ENCODE peak calls at places on chromosomes 4 and X, in five cellular contexts. J is heart left ventricle; B is psoas muscle; M is CD8-positive, alpha-beta memory T cell; C is body of pancreas. H is an unnamed sample.

GRCh38 chr4:140163029-140163810 is 9.2 kb upstream of the MAML3 start:
- DNase-seq in J (no peak), B (peak; percentile 16), M (no peak), C (no peak), H (peak; percentile 63)

GRCh38 chr4:16767861-16768260 is 130.6 kb downstream of the LDB2 start:
- DNase-seq in J (no peak), B (no peak), M (no peak), C (no peak), H (no peak)

GRCh38 chr4:138826754-138827153 is 188.8 kb upstream of the NOCT start:
- DNase-seq in J (no peak), B (no peak), M (no peak), C (no peak), H (no peak)

GRCh38 chr4:74054483-74055032 is 16.1 kb upstream of the CXCL3 start:
- DNase-seq in J (no peak), B (no peak), M (no peak), C (no peak), H (no peak)

GRCh38 chrX:53732797-53733196 is 46.3 kb upstream of the HUWE1 start:
- DNase-seq in J (no peak), B (no peak), M (no peak), C (no peak), H (no peak)

GRCh38 chrX:117839544-117839943 is 277.1 kb downstream of the KLHL13 start:
- DNase-seq in J (no peak), B (no peak), M (no peak), C (no peak), H (no peak)

GRCh38 chr4:123452585-123452984 is 56.0 kb downstream of the SPRY1 start:
- DNase-seq in J (peak; percentile 46), B (peak; percentile 38), M (no peak), C (peak; percentile 74), H (no peak)

GRCh38 chr4:114286275-114286674 is 306.8 kb upstream of the ARSJ start:
- DNase-seq in J (no peak), B (no peak), M (no peak), C (no peak), H (no peak)

GRCh38 chr4:82431026-82431745 is 796 bp downstream of the ENOPH1 start:
- DNase-seq in J (peak; percentile 28), B (peak; percentile 14), M (peak; percentile 26), C (peak; percentile 54), H (peak; percentile 34)

GRCh38 chr4:173013232-173013932 is 155.2 kb upstream of the GALNT7 start:
- DNase-seq in J (no peak), B (no peak), M (peak; percentile 13), C (peak; percentile 34), H (peak; percentile 32)

GRCh38 chrX:118528089-118528753 is 32.6 kb downstream of the DOCK11 start:
- DNase-seq in J (no peak), B (no peak), M (peak; percentile 43), C (no peak), H (no peak)

GRCh38 chr4:86848136-86848535 is 1.0 kb downstream of the SLC10A6 start:
- DNase-seq in J (no peak), B (no peak), M (no peak), C (no peak), H (no peak)

GRCh38 chrX:133859860-133860259 is 125.5 kb downstream of the GPC3 start:
- DNase-seq in J (no peak), B (no peak), M (no peak), C (no peak), H (no peak)

GRCh38 chr4:186200436-186201409 is 9.4 kb downstream of the CYP4V2 start:
- DNase-seq in J (no peak), B (no peak), M (no peak), C (no peak), H (no peak)

GRCh38 chr4:4302416-4302815 is 12.4 kb downstream of the ZBTB49 start:
- DNase-seq in J (no peak), B (no peak), M (no peak), C (no peak), H (no peak)

GRCh38 chr4:6253961-6254360 is 15.7 kb upstream of the WFS1 start:
- DNase-seq in J (no peak), B (no peak), M (no peak), C (no peak), H (no peak)

GRCh38 chrX:131895002-131895401 is 128.1 kb upstream of the STK26 start:
- DNase-seq in J (no peak), B (no peak), M (no peak), C (no peak), H (no peak)

GRCh38 chr4:25993564-25994185 is 79.7 kb downstream of the SMIM20 start:
- DNase-seq in J (peak; percentile 67), B (peak; percentile 27), M (no peak), C (no peak), H (no peak)

DNA sequence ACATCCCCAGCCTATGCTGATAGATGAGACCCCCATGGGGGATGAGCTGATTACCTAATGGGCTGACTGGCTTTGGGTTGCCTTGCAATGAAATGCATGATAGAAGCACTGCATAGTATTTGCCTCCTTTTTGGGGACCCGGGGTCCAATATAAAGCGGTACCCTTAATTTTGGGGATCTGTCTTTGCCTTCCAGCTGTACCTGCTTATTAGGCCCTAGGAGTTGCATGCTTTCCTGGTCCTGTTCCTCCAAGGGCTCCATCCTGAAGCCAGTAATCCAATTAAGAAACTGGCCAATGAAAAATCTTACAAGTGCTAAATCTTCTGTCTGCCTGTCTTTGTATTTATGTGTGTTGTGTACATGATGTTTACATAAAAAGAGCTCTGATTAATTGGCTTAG is 791.6 kb downstream of the TRIML1 start:
- DNase-seq in J (no peak), B (no peak), M (no peak), C (no peak), H (no peak)
- H3K4me1 ChIP-seq in J (no peaks in the 10 kb centered on the region), B (no peaks in the 10 kb centered on the region), M (no peaks in the 10 kb centered on the region), C (no peaks in the 10 kb centered on the region), H (no peaks in the 10 kb centered on the region)

GRCh38 chrX:40106677-40107290 is 9.0 kb upstream of the BCOR start:
- DNase-seq in J (no peak), B (no peak), M (no peak), C (no peak), H (no peak)
- H3K4me1 ChIP-seq in J (peaks cover 8% of the 10 kb centered on the region), B (peaks cover 23% of the 10 kb centered on the region), M (peaks cover 4% of the 10 kb centered on the region), C (peaks cover 40% of the 10 kb centered on the region), H (peaks cover 1% of the 10 kb centered on the region)

DNA sequence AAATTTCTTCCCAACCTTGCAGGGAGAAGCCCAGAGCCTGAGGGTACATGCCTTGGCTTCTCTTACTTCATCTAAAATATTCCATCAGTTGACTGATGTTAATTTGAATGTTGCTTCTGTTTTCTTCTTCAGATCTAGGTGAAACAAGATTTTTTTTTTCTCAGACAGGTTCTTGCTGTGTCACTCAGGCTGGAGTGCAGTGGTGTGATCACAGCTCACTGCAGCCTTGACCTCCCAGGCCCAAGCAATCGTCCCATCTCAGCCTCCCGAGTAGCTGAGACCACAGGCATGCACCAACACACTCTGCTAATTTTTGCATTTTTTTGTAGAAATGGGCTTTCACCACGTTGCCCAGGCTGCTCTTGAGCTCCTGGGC is 62.1 kb upstream of the KLF3 start:
- DNase-seq in J (no peak), B (no peak), M (no peak), C (no peak), H (no peak)
- H3K4me1 ChIP-seq in J (no peaks in the 10 kb centered on the region), B (peaks cover 30% of the 10 kb centered on the region), M (peaks cover 11% of the 10 kb centered on the region), C (no peaks in the 10 kb centered on the region), H (no peaks in the 10 kb centered on the region)

GRCh38 chr4:2808001-2808400 is 15.1 kb downstream of the SH3BP2 start:
- DNase-seq in J (no peak), B (no peak), M (no peak), C (no peak), H (no peak)
- H3K4me1 ChIP-seq in J (peaks cover 75% of the 10 kb centered on the region), B (peaks cover 57% of the 10 kb centered on the region), M (peaks cover 14% of the 10 kb centered on the region), C (peaks cover 31% of the 10 kb centered on the region), H (peaks cover 26% of the 10 kb centered on the region)

GRCh38 chr4:118335774-118336173 is 17.0 kb downstream of the PRSS12 start:
- DNase-seq in J (no peak), B (no peak), M (no peak), C (no peak), H (no peak)

GRCh38 chr4:118340109-118340508 is 12.7 kb downstream of the PRSS12 start:
- DNase-seq in J (no peak), B (no peak), M (no peak), C (no peak), H (no peak)

GRCh38 chr4:118338981-118339765 is 13.6 kb downstream of the PRSS12 start:
- DNase-seq in J (no peak), B (no peak), M (no peak), C (no peak), H (no peak)

GRCh38 chr4:118337954-118338353 is 14.8 kb downstream of the PRSS12 start:
- DNase-seq in J (no peak), B (no peak), M (no peak), C (no peak), H (no peak)

GRCh38 chr4:118338518-118338917 is 14.3 kb downstream of the PRSS12 start:
- DNase-seq in J (no peak), B (no peak), M (no peak), C (no peak), H (no peak)
- H3K4me1 ChIP-seq in J (no peaks in the 10 kb centered on the region), B (no peaks in the 10 kb centered on the region), M (no peaks in the 10 kb centered on the region), C (peaks cover 33% of the 10 kb centered on the region), H (no peaks in the 10 kb centered on the region)

GRCh38 chr4:13963601-13964000 is 336.1 kb upstream of the BOD1L1 start:
- DNase-seq in J (no peak), B (no peak), M (no peak), C (no peak), H (no peak)
- H3K4me1 ChIP-seq in J (no peaks in the 10 kb centered on the region), B (no peaks in the 10 kb centered on the region), M (no peaks in the 10 kb centered on the region), C (no peaks in the 10 kb centered on the region), H (no peaks in the 10 kb centered on the region)

GRCh38 chr4:78779280-78779679 is 3.1 kb downstream of the BMP2K start:
- DNase-seq in J (no peak), B (no peak), M (no peak), C (no peak), H (no peak)
- H3K4me1 ChIP-seq in J (peaks cover 31% of the 10 kb centered on the region), B (peaks cover 63% of the 10 kb centered on the region), M (peaks cover 30% of the 10 kb centered on the region), C (peaks cover 30% of the 10 kb centered on the region), H (peaks cover 4% of the 10 kb centered on the region)

DNA sequence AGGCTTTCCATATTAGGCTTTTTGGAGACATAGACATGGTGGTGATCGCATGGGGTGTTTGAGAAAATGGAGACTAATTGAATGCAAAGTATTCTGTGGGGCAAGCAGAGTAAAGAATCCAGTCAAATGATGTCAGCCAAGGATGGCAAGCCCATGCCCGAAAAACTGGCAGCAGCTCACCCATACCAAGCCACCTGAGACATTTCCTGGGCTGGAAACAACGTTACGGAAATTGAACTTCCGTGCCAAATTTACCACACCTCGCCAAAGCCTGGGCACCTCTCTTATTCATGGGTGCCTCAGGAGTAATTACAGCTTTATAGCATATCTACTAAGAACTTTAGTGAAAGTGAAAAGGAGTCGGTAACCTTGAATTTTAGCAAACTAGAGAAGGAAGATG is 166.4 kb downstream of the CBR4 start:
- DNase-seq in J (no peak), B (no peak), M (no peak), C (no peak), H (no peak)
- H3K4me1 ChIP-seq in J (peaks cover 53% of the 10 kb centered on the region), B (peaks cover 84% of the 10 kb centered on the region), M (no peaks in the 10 kb centered on the region), C (peaks cover 18% of the 10 kb centered on the region), H (peaks cover 29% of the 10 kb centered on the region)

GRCh38 chr4:732911-733630 is 27.4 kb downstream of the PCGF3 start:
- DNase-seq in J (no peak), B (no peak), M (no peak), C (no peak), H (no peak)

GRCh38 chr4:734075-734474 is 28.4 kb downstream of the PCGF3 start:
- DNase-seq in J (no peak), B (no peak), M (no peak), C (no peak), H (no peak)

GRCh38 chr4:733631-733980 is 28.0 kb downstream of the PCGF3 start:
- DNase-seq in J (no peak), B (no peak), M (no peak), C (no peak), H (no peak)

GRCh38 chr4:734951-735350 is 29.3 kb downstream of the PCGF3 start:
- DNase-seq in J (no peak), B (no peak), M (no peak), C (no peak), H (no peak)

GRCh38 chr4:735583-735982 is 30.0 kb downstream of the PCGF3 start:
- DNase-seq in J (no peak), B (no peak), M (no peak), C (no peak), H (no peak)
- H3K4me1 ChIP-seq in J (no peaks in the 10 kb centered on the region), B (no peaks in the 10 kb centered on the region), M (no peaks in the 10 kb centered on the region), C (no peaks in the 10 kb centered on the region), H (no peaks in the 10 kb centered on the region)

H was measured in ovary.